ENCODE peak calls at places on chromosomes 5 and 9, in four cellular contexts. V is fibroblast of pulmonary artery, L is AG04449, N is suprapubic skin. H is an unnamed sample.

GRCh38 chr5:171863928-171864327 is 78.3 kb downstream of the SMIM23 start:
- DNase-seq in V (peak; percentile 49), L (peak; percentile 85), N (no peak), H (peak; percentile 68)

GRCh38 chr9:116939605-116940004 is 252.5 kb downstream of the TRIM32 start:
- DNase-seq in V (peak; percentile 1), L (no peak), N (no peak), H (no peak)

GRCh38 chr9:112869917-112870316 is 20.8 kb downstream of the SLC46A2 start:
- DNase-seq in V (no peak), L (no peak), N (no peak), H (no peak)

GRCh38 chr5:122896598-122897282 is 51.3 kb downstream of the SNX24 start:
- DNase-seq in V (peak; percentile 63), L (no peak), N (no peak), H (peak; percentile 27)

GRCh38 chr5:117738571-117738970 is 1163.9 kb upstream of the SEMA6A start:
- DNase-seq in V (no peak), L (no peak), N (no peak), H (no peak)

GRCh38 chr5:17258429-17258828 is 41.0 kb downstream of the BASP1 start:
- DNase-seq in V (no peak), L (no peak), N (no peak), H (no peak)

GRCh38 chr5:113382736-113383135 is 52.1 kb downstream of the TSSK1B start:
- DNase-seq in V (peak; percentile 41), L (no peak), N (no peak), H (no peak)

GRCh38 chr5:3650868-3651267 is 55.2 kb downstream of the IRX1 start:
- DNase-seq in V (no peak), L (no peak), N (no peak), H (no peak)

GRCh38 chr5:1375871-1376850 is 31.3 kb upstream of the CLPTM1L start:
- DNase-seq in V (no peak), L (no peak), N (peak; percentile 38), H (no peak)

GRCh38 chr5:18652404-18653215 is 1018.4 kb downstream of the TAF11L14 start:
- DNase-seq in V (no peak), L (no peak), N (no peak), H (no peak)

GRCh38 chr5:33892419-33893151 is 795 bp upstream of the ADAMTS12 start:
- DNase-seq in V (peak; percentile 96), L (peak; percentile 94), N (peak; percentile 66), H (peak; percentile 99)

GRCh38 chr9:70525553-70525952 is 111.1 kb upstream of the KLF9 start:
- DNase-seq in V (peak; percentile 88), L (no peak), N (no peak), H (no peak)

GRCh38 chr5:82798676-82799075 is 278.5 kb downstream of the TMEM167A start:
- DNase-seq in V (no peak), L (no peak), N (no peak), H (no peak)

GRCh38 chr9:77897292-77897691 is 134.3 kb downstream of the GNAQ start:
- DNase-seq in V (peak; percentile 40), L (no peak), N (no peak), H (no peak)

GRCh38 chr5:36658016-36658415 is 51.6 kb downstream of the SLC1A3 start:
- DNase-seq in V (peak; percentile 59), L (no peak), N (no peak), H (no peak)
- H3K4me3 ChIP-seq in V (no peak overlapping the region), L (no peak overlapping the region), N (no peak overlapping the region), H (no peak overlapping the region)

DNA sequence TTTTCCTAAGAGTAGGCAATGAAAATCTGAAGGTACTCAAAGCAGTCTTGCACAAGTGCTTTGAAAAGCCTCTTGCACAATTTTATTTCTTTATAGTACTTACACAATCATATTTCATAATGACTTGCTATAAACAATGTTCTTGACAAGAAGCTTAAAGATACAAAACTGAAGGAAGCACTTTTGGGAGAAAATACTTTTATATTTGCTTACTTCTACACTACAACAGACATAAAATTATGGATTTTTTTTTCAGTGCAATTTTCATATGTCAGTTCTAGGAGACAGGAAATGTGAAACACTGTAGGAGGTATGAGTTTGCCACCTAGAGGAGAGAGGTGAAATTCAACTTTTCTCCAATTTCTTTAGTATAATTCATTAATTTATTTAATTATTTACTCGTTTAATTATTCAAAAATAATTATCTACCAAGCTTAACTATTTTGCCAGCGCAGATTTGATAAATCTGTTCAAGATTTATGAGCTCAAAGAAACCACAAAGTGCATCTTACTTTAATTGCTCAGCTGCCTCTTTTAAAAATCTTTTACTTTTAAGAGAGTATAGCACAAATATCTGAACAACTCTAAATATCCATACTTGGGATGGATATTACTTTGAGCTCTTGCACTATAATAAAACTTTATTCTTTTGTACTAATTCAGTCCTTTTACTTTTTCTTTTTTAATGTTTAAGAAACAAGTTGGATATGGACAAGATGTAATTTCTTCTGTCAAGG is 29.0 kb upstream of the CDKN2B start:
- DNase-seq in V (peak; percentile 77), L (no peak), N (no peak), H (no peak)
- TF ChIP-seq CTCF in V (peak; percentile 55), L (peak; percentile 9), N (peak; percentile 19), H (peak; percentile 43)

GRCh38 chr9:136700959-136701664 is 11.3 kb upstream of the DIPK1B start:
- DNase-seq in V (no peak), L (no peak), N (no peak), H (no peak)
- H3K4me3 ChIP-seq in V (no peak overlapping the region), L (no peak overlapping the region), N (no peak overlapping the region), H (no peak overlapping the region)

GRCh38 chr9:131872006-131872405 is 132.1 kb upstream of the RAPGEF1 start:
- DNase-seq in V (no peak), L (no peak), N (no peak), H (no peak)
- TF ChIP-seq CTCF in V (peak; percentile 7), L (peak; percentile 14), N (no peak), H (peak; percentile 32)

DNA sequence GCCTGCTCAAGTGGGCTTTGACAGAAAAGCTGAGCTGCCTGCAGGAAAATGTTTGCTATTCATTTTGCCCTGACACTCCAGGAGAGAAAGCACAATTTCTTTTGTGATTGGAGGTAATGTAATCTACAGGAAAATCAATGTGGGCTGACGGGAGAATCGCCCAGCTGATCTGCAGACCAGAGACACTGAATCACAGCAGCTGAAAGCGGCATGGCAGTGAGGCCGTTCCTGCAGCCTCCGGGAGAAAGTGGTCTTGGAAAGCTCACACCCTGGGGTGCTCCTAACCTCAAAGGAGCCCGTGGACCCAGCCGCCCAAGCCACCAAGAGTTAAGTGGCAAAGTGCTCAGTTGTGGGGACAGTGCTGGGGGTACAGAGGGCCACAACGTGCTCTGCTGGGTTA is 593.6 kb downstream of the BNC2 start:
- DNase-seq in V (no peak), L (no peak), N (no peak), H (no peak)
- H3K4me3 ChIP-seq in V (no peak overlapping the region), L (no peak overlapping the region), N (no peak overlapping the region), H (no peak overlapping the region)

GRCh38 chr9:134325096-134325812 is 1.0 kb upstream of the RXRA start:
- DNase-seq in V (peak; percentile 40), L (no peak), N (peak; percentile 87), H (no peak)

GRCh38 chr9:134327671-134328231 is 1.5 kb downstream of the RXRA start:
- DNase-seq in V (no peak), L (no peak), N (no peak), H (no peak)

GRCh38 chr9:134326754-134327526 is 685 bp downstream of the RXRA start:
- DNase-seq in V (no peak), L (no peak), N (peak; percentile 61), H (no peak)

GRCh38 chr9:134324359-134325095 is 1.7 kb upstream of the RXRA start:
- DNase-seq in V (no peak), L (no peak), N (peak; percentile 66), H (no peak)

GRCh38 chr9:134325813-134326753 is at the start of gene RXRA:
- DNase-seq in V (peak; percentile 85), L (peak; percentile 47), N (peak; percentile 87), H (peak; percentile 44)
- TF ChIP-seq CTCF in V (no peak), L (peak; percentile 72), N (peak; percentile 25), H (no peak)

DNA sequence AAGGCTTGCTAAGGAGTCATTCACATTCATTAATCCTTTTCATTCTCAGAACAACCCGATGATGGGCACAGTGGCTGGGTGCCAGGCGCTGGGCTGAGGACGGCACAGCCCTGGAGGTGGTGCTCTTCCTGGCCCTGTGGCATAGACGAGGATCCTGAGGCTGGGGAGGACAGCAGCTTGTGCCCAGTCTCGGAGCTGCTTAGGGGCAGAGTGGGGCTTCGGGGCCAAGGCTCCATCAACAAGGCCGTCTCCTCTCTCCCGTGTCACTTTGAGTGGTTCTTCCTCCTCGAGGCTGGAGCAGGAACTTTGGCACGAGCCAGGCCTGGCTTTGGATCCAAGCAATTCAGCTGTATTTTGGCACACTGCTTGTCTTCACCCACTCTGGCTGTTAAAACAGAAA is 166.7 kb downstream of the TTLL11 start:
- DNase-seq in V (no peak), L (no peak), N (no peak), H (no peak)
- H3K4me3 ChIP-seq in V (no peak overlapping the region), L (no peak overlapping the region), N (no peak overlapping the region), H (no peak overlapping the region)

H was measured in astrocyte of the cerebellum.